ENCODE peak calls at places on chromosomes 2 and 18, in ten cellular contexts. A, H, S, R, Q, C, O, J, W and M are unnamed samples. For H3K27me3, the result is how much of the 10 kb centered on the place peaks cover.

GRCh38 chr2:148020036-148020357 is 540 bp downstream of the ORC4 start:
- DNase-seq in A (no peak), H (no peak), S (no peak), R (no peak), Q (peak), C (no peak), O (no peak), J (no peak), W (no peak), M (no peak)

GRCh38 chr18:37716106-37716708 is 150.6 kb upstream of the CELF4 start:
- DNase-seq in A (no peak), H (no peak), S (no peak), R (no peak), Q (no peak), C (no peak), O (no peak), J (no peak), W (no peak), M (no peak)

GRCh38 chr18:8732442-8733360 is 27.3 kb downstream of the MTCL1 start:
- DNase-seq in A (no peak), H (peak), S (no peak), R (no peak), Q (no peak), C (no peak), O (no peak), J (no peak), W (no peak), M (no peak)

GRCh38 chr18:33578371-33579146 is 540 bp downstream of the ASXL3 start:
- DNase-seq in A (no peak), H (peak), S (peak), R (no peak), Q (no peak), C (peak), O (peak), J (no peak), W (peak), M (peak)

GRCh38 chr2:110678457-110679336 is 834 bp upstream of the BUB1 start:
- DNase-seq in A (no peak), H (peak), S (peak), R (no peak), Q (peak), C (peak), O (peak), J (peak), W (peak), M (peak)

GRCh38 chr2:47769318-47769717 is 13.6 kb upstream of the MSH6 start:
- DNase-seq in A (no peak), H (no peak), S (no peak), R (no peak), Q (no peak), C (no peak), O (no peak), J (no peak), W (no peak), M (no peak)

GRCh38 chr2:226728996-226729395 is 70.6 kb downstream of the IRS1 start:
- DNase-seq in A (no peak), H (peak), S (no peak), R (no peak), Q (peak), C (no peak), O (no peak), J (no peak), W (no peak), M (no peak)

GRCh38 chr2:181697571-181697970 is 17.3 kb upstream of the NEUROD1 start:
- DNase-seq in A (no peak), H (no peak), S (no peak), R (no peak), Q (no peak), C (no peak), O (no peak), J (no peak), W (no peak), M (no peak)

GRCh38 chr18:51559902-51560287 is 362.4 kb upstream of the MEX3C start:
- DNase-seq in A (no peak), H (no peak), S (no peak), R (no peak), Q (no peak), C (no peak), O (no peak), J (no peak), W (no peak), M (no peak)

GRCh38 chr18:74459877-74460276 is 2.8 kb upstream of the DIPK1C start:
- DNase-seq in A (peak), H (no peak), S (no peak), R (no peak), Q (no peak), C (no peak), O (no peak), J (no peak), W (no peak), M (no peak)

GRCh38 chr2:192373244-192373643 is 178.5 kb upstream of the TMEFF2 start:
- DNase-seq in A (no peak), H (no peak), S (no peak), R (no peak), Q (no peak), C (no peak), O (no peak), J (no peak), W (no peak), M (no peak)

GRCh38 chr2:179238027-179238426 is 26.6 kb downstream of the SESTD1 start:
- DNase-seq in A (no peak), H (no peak), S (no peak), R (no peak), Q (no peak), C (no peak), O (no peak), J (no peak), W (no peak), M (no peak)

GRCh38 chr2:177245010-177245422 is 19.5 kb downstream of the NFE2L2 start:
- DNase-seq in A (no peak), H (no peak), S (no peak), R (no peak), Q (peak), C (no peak), O (no peak), J (no peak), W (no peak), M (no peak)

GRCh38 chr2:1462984-1463383 is 49.7 kb downstream of the TPO start:
- DNase-seq in A (no peak), H (no peak), S (no peak), R (no peak), Q (no peak), C (no peak), O (no peak), J (no peak), W (no peak), M (no peak)

GRCh38 chr2:45905643-45905969 is 254.1 kb downstream of the PRKCE start:
- DNase-seq in A (no peak), H (no peak), S (no peak), R (no peak), Q (no peak), C (no peak), O (no peak), J (no peak), W (no peak), M (no peak)

GRCh38 chr2:169276045-169276444 is 86.3 kb downstream of the LRP2 start:
- DNase-seq in A (no peak), H (no peak), S (no peak), R (no peak), Q (no peak), C (no peak), O (no peak), J (no peak), W (peak), M (no peak)

GRCh38 chr2:16093639-16094447 is 153.5 kb downstream of the MYCN start:
- DNase-seq in A (no peak), H (no peak), S (peak), R (no peak), Q (no peak), C (no peak), O (no peak), J (no peak), W (no peak), M (no peak)

GRCh38 chr2:63861220-63861822 is 19.6 kb downstream of the UGP2 start:
- DNase-seq in A (no peak), H (peak), S (peak), R (no peak), Q (peak), C (no peak), O (peak), J (peak), W (peak), M (peak)

GRCh38 chr2:10079192-10079930 is 850 bp downstream of the CYS1 start:
- DNase-seq in A (no peak), H (peak), S (no peak), R (no peak), Q (peak), C (no peak), O (no peak), J (no peak), W (peak), M (no peak)

GRCh38 chr2:208280933-208281332 is 14.9 kb downstream of the PIKFYVE start:
- DNase-seq in A (no peak), H (no peak), S (no peak), R (no peak), Q (peak), C (no peak), O (no peak), J (no peak), W (no peak), M (no peak)

GRCh38 chr18:12744103-12744502 is 41.3 kb downstream of the PSMG2 start:
- DNase-seq in A (no peak), H (no peak), S (no peak), R (no peak), Q (peak), C (no peak), O (no peak), J (no peak), W (peak), M (no peak)

GRCh38 chr2:189210250-189211075 is 30.9 kb upstream of the COL5A2 start:
- DNase-seq in A (peak), H (peak), S (peak), R (no peak), Q (peak), C (no peak), O (no peak), J (no peak), W (no peak), M (peak)

GRCh38 chr2:157744571-157745076 is 116.0 kb upstream of the ACVR1C start:
- DNase-seq in A (no peak), H (no peak), S (no peak), R (no peak), Q (no peak), C (no peak), O (no peak), J (no peak), W (no peak), M (no peak)

GRCh38 chr2:2867371-2867770 is 510.2 kb downstream of the EIPR1 start:
- DNase-seq in A (no peak), H (no peak), S (no peak), R (no peak), Q (no peak), C (no peak), O (no peak), J (no peak), W (no peak), M (no peak)

GRCh38 chr18:75548353-75548752 is 120.8 kb upstream of the SMIM21 start:
- DNase-seq in A (no peak), H (no peak), S (no peak), R (no peak), Q (no peak), C (no peak), O (no peak), J (no peak), W (no peak), M (no peak)

GRCh38 chr2:222548997-222549396 is 106.9 kb downstream of the FARSB start:
- DNase-seq in A (no peak), H (no peak), S (no peak), R (no peak), Q (no peak), C (no peak), O (no peak), J (no peak), W (no peak), M (no peak)

GRCh38 chr18:62446511-62446910 is 76.3 kb upstream of the ZCCHC2 start:
- DNase-seq in A (no peak), H (no peak), S (no peak), R (no peak), Q (no peak), C (no peak), O (no peak), J (no peak), W (no peak), M (no peak)

GRCh38 chr18:62449490-62450104 is 73.2 kb upstream of the ZCCHC2 start:
- DNase-seq in A (no peak), H (no peak), S (no peak), R (no peak), Q (no peak), C (no peak), O (no peak), J (no peak), W (no peak), M (no peak)

GRCh38 chr18:62445386-62445917 is 77.4 kb upstream of the ZCCHC2 start:
- DNase-seq in A (no peak), H (no peak), S (no peak), R (no peak), Q (no peak), C (no peak), O (no peak), J (no peak), W (no peak), M (no peak)

GRCh38 chr18:62448426-62448825 is 74.4 kb upstream of the ZCCHC2 start:
- DNase-seq in A (no peak), H (no peak), S (no peak), R (no peak), Q (no peak), C (no peak), O (no peak), J (no peak), W (no peak), M (no peak)

GRCh38 chr18:62447652-62448051 is 75.2 kb upstream of the ZCCHC2 start:
- DNase-seq in A (no peak), H (no peak), S (no peak), R (no peak), Q (no peak), C (no peak), O (no peak), J (no peak), W (no peak), M (no peak)
- TF ChIP-seq CTCF in A (no peak), H (no peak), S (no peak), R (no peak), Q (no peak), C (no peak), O (no peak), J (no peak), W (no peak), M (no peak)

GRCh38 chr18:48200631-48201336 is 208.4 kb downstream of the ZBTB7C start:
- DNase-seq in A (no peak), H (no peak), S (no peak), R (no peak), Q (no peak), C (no peak), O (no peak), J (no peak), W (no peak), M (no peak)

GRCh38 chr18:48203288-48203945 is 205.8 kb downstream of the ZBTB7C start:
- DNase-seq in A (no peak), H (no peak), S (no peak), R (no peak), Q (no peak), C (no peak), O (no peak), J (no peak), W (no peak), M (no peak)

GRCh38 chr18:48201337-48201705 is 207.9 kb downstream of the ZBTB7C start:
- DNase-seq in A (no peak), H (no peak), S (no peak), R (no peak), Q (no peak), C (no peak), O (no peak), J (no peak), W (no peak), M (no peak)

GRCh38 chr18:48202899-48203260 is 206.3 kb downstream of the ZBTB7C start:
- DNase-seq in A (no peak), H (no peak), S (no peak), R (no peak), Q (no peak), C (no peak), O (no peak), J (no peak), W (no peak), M (no peak)

GRCh38 chr18:48201952-48202898 is 207.0 kb downstream of the ZBTB7C start:
- DNase-seq in A (no peak), H (no peak), S (peak), R (no peak), Q (no peak), C (no peak), O (no peak), J (no peak), W (no peak), M (no peak)
- H3K27ac ChIP-seq in A (no peak), H (no peak), S (no peak), R (no peak), Q (no peak), C (no peak), O (no peak), J (no peak), W (no peak), M (no peak)

GRCh38 chr2:170816499-170817246 is at the start of gene GAD1:
- DNase-seq in A (peak), H (peak), S (peak), R (no peak), Q (peak), C (peak), O (peak), J (no peak), W (peak), M (peak)

GRCh38 chr2:170817247-170817998 is 736 bp downstream of the GAD1 start:
- DNase-seq in A (no peak), H (no peak), S (no peak), R (no peak), Q (peak), C (peak), O (peak), J (no peak), W (peak), M (no peak)

GRCh38 chr2:170815311-170815710 is 1.4 kb upstream of the GAD1 start:
- DNase-seq in A (no peak), H (no peak), S (no peak), R (no peak), Q (no peak), C (no peak), O (no peak), J (no peak), W (no peak), M (no peak)

GRCh38 chr2:170814551-170815245 is 2.0 kb upstream of the GAD1 start:
- DNase-seq in A (no peak), H (no peak), S (no peak), R (no peak), Q (no peak), C (no peak), O (no peak), J (no peak), W (no peak), M (no peak)

DNA sequence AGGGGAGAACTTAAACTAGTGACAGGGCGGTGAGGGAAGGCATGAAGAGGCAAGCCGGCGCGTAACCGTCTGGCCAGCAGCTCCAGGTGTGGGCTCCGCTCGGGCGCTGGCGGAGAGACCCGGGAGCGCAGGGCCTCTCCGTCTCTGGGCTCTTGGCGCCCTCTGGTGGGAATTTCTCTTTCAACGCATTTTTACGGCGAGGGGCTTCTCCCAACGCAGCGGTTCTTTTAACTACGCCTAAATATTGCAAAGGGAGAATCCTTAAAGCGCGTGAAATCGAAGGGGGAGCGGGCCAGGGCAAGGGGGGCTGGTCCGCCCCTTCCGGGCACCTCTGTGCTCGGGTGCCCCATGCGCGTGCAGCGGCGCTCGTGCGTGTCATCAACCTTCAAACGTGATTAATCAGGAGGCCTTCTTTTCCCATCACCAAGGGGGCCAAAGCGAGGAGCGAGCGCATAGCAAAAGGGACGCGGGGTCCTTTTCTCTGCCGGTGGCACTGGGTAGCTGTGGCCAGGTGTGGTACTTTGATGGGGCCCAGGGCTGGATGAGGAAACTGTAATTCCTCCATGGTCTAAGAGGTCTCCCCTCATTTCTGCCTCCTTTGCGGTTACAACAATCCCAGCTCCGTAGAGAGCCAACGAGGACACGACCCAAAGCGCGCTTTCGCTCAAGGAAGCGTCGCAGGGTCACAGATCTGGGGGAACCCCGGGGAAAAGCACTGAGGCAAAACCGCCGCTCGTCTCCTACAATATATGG is 765 bp upstream of the GAD1 start:
- DNase-seq in A (no peak), H (peak), S (peak), R (no peak), Q (peak), C (peak), O (peak), J (peak), W (peak), M (peak)
- H3K27me3 ChIP-seq in A (half or more), H (half or more), S (under half), R (under half), Q (half or more), C (under half), O (under half), J (half or more), W (half or more), M (half or more)

GRCh38 chr18:23226386-23226785 is 91.1 kb downstream of the CABLES1 start:
- DNase-seq in A (no peak), H (no peak), S (no peak), R (no peak), Q (peak), C (no peak), O (no peak), J (no peak), W (no peak), M (no peak)

GRCh38 chr18:23227729-23228075 is 92.4 kb downstream of the CABLES1 start:
- DNase-seq in A (no peak), H (no peak), S (no peak), R (no peak), Q (no peak), C (no peak), O (no peak), J (no peak), W (no peak), M (no peak)

GRCh38 chr18:23223641-23224040 is 88.4 kb downstream of the CABLES1 start:
- DNase-seq in A (no peak), H (no peak), S (no peak), R (no peak), Q (no peak), C (no peak), O (no peak), J (no peak), W (no peak), M (no peak)

GRCh38 chr18:23226930-23227728 is 91.8 kb downstream of the CABLES1 start:
- DNase-seq in A (peak), H (no peak), S (no peak), R (no peak), Q (peak), C (no peak), O (no peak), J (no peak), W (no peak), M (peak)

DNA sequence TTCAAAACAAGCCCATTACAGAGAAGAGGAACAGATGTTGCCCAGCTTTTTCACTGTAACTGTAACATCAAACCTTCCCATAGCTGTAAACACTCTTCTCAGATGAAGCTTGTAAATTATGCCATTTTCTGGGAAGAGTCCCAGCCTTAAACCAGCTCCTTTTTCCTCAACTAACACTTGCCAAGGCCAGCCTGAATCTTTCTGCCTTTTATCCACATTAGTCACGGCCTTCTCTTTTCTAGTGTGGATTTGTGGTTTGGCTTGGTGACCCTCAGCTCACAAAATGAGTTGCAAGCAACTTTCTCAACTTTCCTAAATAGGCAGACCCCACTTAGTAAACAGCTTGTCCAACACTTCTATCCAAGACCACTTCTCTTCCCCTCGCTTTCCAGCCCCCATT is 90.2 kb downstream of the CABLES1 start:
- DNase-seq in A (peak), H (no peak), S (no peak), R (no peak), Q (peak), C (no peak), O (no peak), J (no peak), W (no peak), M (no peak)
- TF ChIP-seq CTCF in A (no peak), H (no peak), S (no peak), R (no peak), Q (no peak), C (no peak), O (no peak), J (no peak), W (no peak), M (no peak)

GRCh38 chr18:62878305-62878704 is 163.0 kb downstream of the PHLPP1 start:
- DNase-seq in A (peak), H (no peak), S (no peak), R (no peak), Q (no peak), C (no peak), O (no peak), J (no peak), W (no peak), M (no peak)
- H3K27ac ChIP-seq in A (no peak), H (no peak), S (no peak), R (no peak), Q (no peak), C (no peak), O (no peak), J (no peak), W (peak), M (no peak)

GRCh38 chr2:30778611-30779010 is 28.6 kb downstream of the CAPN13 start:
- DNase-seq in A (no peak), H (no peak), S (no peak), R (no peak), Q (no peak), C (no peak), O (no peak), J (no peak), W (no peak), M (no peak)
- H3K27me3 ChIP-seq in A (under half), H (under half), S (under half), R (under half), Q (under half), C (under half), O (under half), J (under half), W (under half), M (under half)